ENCODE peak calls at places on chromosomes 2 and 18, in nine cellular contexts. L is psoas muscle, U is gastrocnemius medialis, Z is stomach, K is choroid plexus epithelial cell, J is cardiac fibroblast, D is foreskin fibroblast, Q is WERI-Rb-1, X is GM12865. S is an unnamed sample.

GRCh38 chr2:215760526-215760925 is 252.8 kb downstream of the MREG start:
- DNase-seq in D (no peak), U (no peak), K (no peak), J (no peak), Z (no peak), X (no peak), Q (no peak), L (no peak), S (no peak)

GRCh38 chr18:79566841-79567370 is 112.7 kb upstream of the CTDP1 start:
- DNase-seq in K (no peak), L (peak; percentile 4), Q (no peak), U (no peak), Z (no peak), X (no peak), D (no peak), J (no peak), S (no peak)

GRCh38 chr18:76437910-76438309 is 57.1 kb downstream of the ZNF516 start:
- DNase-seq in L (no peak), K (no peak), U (no peak), Q (no peak), Z (no peak), X (no peak), J (no peak), D (no peak), S (no peak)

GRCh38 chr18:12376034-12376717 is 851 bp downstream of the AFG3L2 start:
- DNase-seq in Z (peak; percentile 32), J (peak; percentile 13), K (peak; percentile 28), D (no peak), U (peak; percentile 42), L (peak; percentile 21), X (peak; percentile 54), Q (no peak), S (no peak)

GRCh38 chr18:49081511-49082146 is 130.9 kb upstream of the SMAD7 start:
- DNase-seq in U (no peak), Q (no peak), Z (no peak), K (peak; percentile 27), L (no peak), J (no peak), D (no peak), X (peak; percentile 30), S (no peak)

GRCh38 chr2:149421791-149422190 is 91.4 kb downstream of the LYPD6 start:
- DNase-seq in L (no peak), D (no peak), Z (no peak), J (no peak), K (no peak), Q (no peak), X (no peak), U (no peak), S (no peak)

GRCh38 chr18:72984290-72984689 is 116.5 kb upstream of the NETO1 start:
- DNase-seq in L (no peak), D (no peak), K (no peak), X (no peak), Z (no peak), J (no peak), Q (no peak), U (no peak), S (no peak)

GRCh38 chr2:23492941-23493340 is 108.0 kb downstream of the KLHL29 start:
- DNase-seq in X (no peak), D (no peak), K (no peak), J (no peak), Z (no peak), L (no peak), Q (peak; percentile 86), U (no peak), S (peak; percentile 27)

GRCh38 chr2:167749016-167749415 is 498.4 kb downstream of the STK39 start:
- DNase-seq in L (no peak), U (peak; percentile 78), K (peak; percentile 43), X (no peak), Q (no peak), D (no peak), J (no peak), Z (no peak), S (no peak)
- H3K4me3 ChIP-seq in L (peak overlapping the region; percentile 62), U (no peak overlapping the region), K (no peak overlapping the region), X (no peak overlapping the region), Q (no peak overlapping the region), D (no peak overlapping the region), J (no peak overlapping the region), Z (no peak overlapping the region), S (no peak overlapping the region)

DNA sequence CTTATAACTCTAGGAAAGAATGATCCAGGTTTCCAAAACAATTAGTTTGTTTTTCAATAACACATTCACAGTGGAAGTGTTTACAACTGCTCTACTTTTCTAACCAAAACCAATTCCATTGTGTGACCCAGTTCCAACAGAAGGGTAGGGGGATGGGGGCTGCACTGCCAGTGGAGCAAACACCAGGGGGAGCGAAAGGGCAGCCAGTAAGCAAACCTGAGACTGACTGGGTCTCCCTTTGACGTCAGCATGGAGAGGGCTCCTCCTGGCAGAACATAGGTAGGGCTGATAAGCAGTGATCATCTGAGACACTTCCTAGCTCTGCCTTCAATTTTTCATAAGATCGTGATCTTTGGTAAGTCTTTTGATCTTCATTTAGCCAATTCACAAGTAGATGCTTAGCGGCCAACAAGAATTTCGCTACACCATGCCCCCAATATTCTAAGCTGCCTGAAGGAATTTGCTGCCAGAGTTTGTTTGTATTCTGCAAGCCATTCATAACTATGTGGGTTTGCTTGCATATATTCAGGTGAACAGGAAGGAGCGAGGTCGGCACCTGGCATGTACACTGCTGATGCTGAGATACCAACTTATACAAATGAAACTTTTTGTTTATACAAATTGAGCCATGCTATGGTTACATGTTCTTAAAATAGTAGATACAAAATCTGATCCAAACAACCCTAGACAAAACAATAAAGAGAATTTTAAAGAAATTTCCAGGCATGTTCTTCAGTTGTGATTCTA is 45.9 kb downstream of the ST6GAL2 start:
- DNase-seq in U (no peak), X (no peak), L (no peak), D (no peak), K (peak; percentile 18), Z (no peak), J (no peak), Q (peak; percentile 36), S (peak; percentile 63)
- TF ChIP-seq CTCF in U (no peak), X (no peak), L (no peak), D (peak; percentile 5), K (peak; percentile 45), Z (no peak), J (no peak), Q (peak; percentile 48), S (peak; percentile 49)

GRCh38 chr2:70944291-70944690 is 8.6 kb downstream of the ATP6V1B1 start:
- DNase-seq in D (no peak), L (no peak), X (no peak), Z (no peak), K (no peak), U (no peak), J (no peak), Q (peak; percentile 5), S (no peak)

GRCh38 chr2:70946832-70947442 is 11.2 kb downstream of the ATP6V1B1 start:
- DNase-seq in U (no peak), L (no peak), X (peak; percentile 53), Z (peak; percentile 56), K (peak; percentile 80), Q (peak; percentile 79), D (peak; percentile 31), J (peak; percentile 73), S (no peak)

GRCh38 chr2:70949086-70949485 is 13.4 kb downstream of the ATP6V1B1 start:
- DNase-seq in U (no peak), D (no peak), J (no peak), Z (no peak), Q (no peak), X (no peak), L (no peak), K (no peak), S (no peak)

GRCh38 chr2:70947556-70948184 is 12.0 kb downstream of the ATP6V1B1 start:
- DNase-seq in U (no peak), L (no peak), Z (no peak), Q (no peak), J (peak; percentile 45), X (no peak), D (peak; percentile 41), K (peak; percentile 65), S (no peak)

DNA sequence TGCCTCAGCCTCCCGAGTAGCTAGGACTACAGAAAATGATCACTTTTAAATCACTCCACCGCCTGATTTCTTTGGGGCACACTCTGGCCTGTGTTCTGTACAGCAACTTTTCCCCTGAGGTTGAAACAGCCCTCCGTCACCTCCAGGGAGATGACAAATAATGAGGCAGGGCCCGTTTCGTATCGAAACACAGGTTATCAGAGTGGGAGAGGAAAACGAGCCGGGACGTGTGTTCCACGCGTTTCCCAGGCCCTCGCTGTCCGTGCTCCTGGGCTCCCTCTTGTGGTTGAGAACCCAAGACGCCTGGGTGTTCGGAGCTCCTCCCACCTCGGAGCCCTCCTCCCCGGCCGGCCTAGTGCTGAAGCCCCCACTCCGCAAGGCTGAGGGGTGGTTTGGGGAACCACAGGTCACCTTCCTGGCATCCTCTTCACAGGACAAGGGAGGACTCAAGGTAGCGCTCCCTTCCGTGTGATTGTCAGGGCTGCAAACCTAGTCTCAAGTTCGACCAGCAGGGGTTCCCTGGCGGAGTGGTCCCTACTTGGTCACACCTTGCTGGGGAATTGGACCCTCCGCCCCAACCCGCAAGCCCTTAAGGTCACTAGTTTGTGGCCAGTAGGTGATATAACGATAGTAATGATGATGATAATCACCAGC is 12.8 kb downstream of the ATP6V1B1 start:
- DNase-seq in K (peak; percentile 79), J (peak; percentile 76), L (peak; percentile 81), U (peak; percentile 48), D (peak; percentile 62), X (peak; percentile 65), Q (peak; percentile 91), Z (peak; percentile 83), S (no peak)
- H3K4me3 ChIP-seq in K (peak overlapping the region; percentile 51), J (peak overlapping the region; percentile 19), L (peak overlapping the region; percentile 47), U (peak overlapping the region; percentile 32), D (peak overlapping the region; percentile 38), X (no peak overlapping the region), Q (peak overlapping the region; percentile 41), Z (peak overlapping the region; percentile 27), S (peak overlapping the region; percentile 27)

GRCh38 chr2:19933351-19933981 is 31.7 kb upstream of the TTC32 start:
- DNase-seq in Z (no peak), L (no peak), J (peak; percentile 89), D (peak; percentile 53), X (peak; percentile 21), K (peak; percentile 94), Q (no peak), U (no peak), S (no peak)

GRCh38 chr2:19936979-19937378 is 35.2 kb upstream of the TTC32 start:
- DNase-seq in D (no peak), L (no peak), K (no peak), Q (no peak), X (no peak), U (no peak), J (no peak), Z (no peak), S (no peak)

GRCh38 chr2:19936203-19936602 is 34.4 kb upstream of the TTC32 start:
- DNase-seq in U (no peak), D (no peak), J (no peak), Q (no peak), K (no peak), L (no peak), X (no peak), Z (no peak), S (no peak)

GRCh38 chr2:19929226-19929625 is 27.4 kb upstream of the TTC32 start:
- DNase-seq in J (no peak), D (no peak), X (no peak), L (no peak), K (no peak), U (no peak), Z (no peak), Q (no peak), S (no peak)

DNA sequence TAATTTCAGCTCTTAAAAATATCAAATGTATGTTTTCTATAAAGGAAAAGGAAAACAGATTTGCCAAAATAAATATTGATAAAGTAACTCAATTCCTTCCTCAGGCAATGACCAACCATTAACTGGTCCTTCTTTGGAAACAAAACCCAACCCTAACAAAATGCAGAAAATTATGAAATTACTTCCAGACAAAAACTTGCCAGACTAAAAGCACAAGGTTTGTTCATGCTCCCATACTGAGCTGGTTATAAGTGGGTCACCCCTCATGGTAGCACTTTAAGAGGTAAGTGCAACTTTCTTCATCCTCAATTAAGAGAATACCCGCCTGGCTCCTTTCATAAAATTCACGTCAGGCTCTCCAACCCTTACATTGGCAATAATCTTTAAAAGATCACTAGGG is 31.1 kb upstream of the TTC32 start:
- DNase-seq in Z (no peak), D (no peak), X (no peak), K (no peak), U (no peak), L (no peak), J (no peak), Q (no peak), S (no peak)
- TF ChIP-seq CTCF in Z (no peak), D (no peak), X (no peak), K (no peak), U (no peak), L (no peak), J (no peak), Q (no peak), S (no peak)